ENCODE peak calls at places on chromosomes 13 and 19, in eight cellular contexts. I is endodermal cell; W is heart left ventricle; S is IMR-90; L is foreskin keratinocyte; X is CD4-positive, CD25-positive, alpha-beta regulatory T cell; T is lower lobe of right lung; R is spleen. G is an unnamed sample. For H3K27me3 and H3K4me1, the result is how much of the 10 kb centered on the place peaks cover.

GRCh38 chr13:99346328-99347070 is 39.3 kb upstream of the GPR183 start:
- DNase-seq in I (no peak), W (no peak), S (no peak), L (no peak), X (no peak), T (no peak), R (no peak), G (no peak)

GRCh38 chr19:49119411-49120324 is at the start of gene PPFIA3:
- DNase-seq in I (peak), W (peak), S (peak), L (no peak), X (peak), T (peak), R (peak), G (peak)

GRCh38 chr13:20993661-20994440 is 67.5 kb downstream of the LATS2 start:
- DNase-seq in I (no peak), W (no peak), S (peak), L (no peak), X (no peak), T (no peak), R (no peak), G (no peak)

GRCh38 chr13:73146705-73147104 is 87.9 kb downstream of the KLF5 start:
- DNase-seq in I (no peak), W (no peak), S (peak), L (no peak), X (no peak), T (no peak), R (no peak), G (no peak)

GRCh38 chr13:37878496-37878895 is 8.9 kb upstream of the TRPC4 start:
- DNase-seq in I (no peak), W (no peak), S (peak), L (no peak), X (no peak), T (no peak), R (no peak), G (no peak)

GRCh38 chr19:16002380-16002779 is 53.6 kb downstream of the OR10H4 start:
- DNase-seq in I (no peak), W (no peak), S (peak), L (no peak), X (no peak), T (no peak), R (no peak), G (no peak)

GRCh38 chr19:35845215-35846037 is 6.9 kb downstream of the NPHS1 start:
- DNase-seq in I (peak), W (no peak), S (no peak), L (no peak), X (no peak), T (no peak), R (peak), G (no peak)

GRCh38 chr19:367963-368623 is 23.5 kb upstream of the MIER2 start:
- DNase-seq in I (peak), W (no peak), S (no peak), L (no peak), X (no peak), T (no peak), R (peak), G (no peak)

GRCh38 chr13:77026255-77026782 is 640 bp downstream of the FBXL3 start:
- DNase-seq in I (peak), W (peak), S (peak), L (peak), X (peak), T (peak), R (peak), G (peak)

GRCh38 chr13:43196750-43197149 is 173.4 kb downstream of the DNAJC15 start:
- DNase-seq in I (no peak), W (no peak), S (no peak), L (no peak), X (no peak), T (no peak), R (no peak), G (no peak)

GRCh38 chr13:107339209-107339608 is 771.3 kb upstream of the ARGLU1 start:
- DNase-seq in I (no peak), W (no peak), S (peak), L (no peak), X (no peak), T (no peak), R (no peak), G (no peak)

GRCh38 chr13:108923386-108924061 is 294.1 kb downstream of the MYO16 start:
- DNase-seq in I (no peak), W (no peak), S (no peak), L (no peak), X (no peak), T (no peak), R (no peak), G (no peak)

GRCh38 chr13:24692541-24692940 is 12.3 kb downstream of the ATP12A start:
- DNase-seq in I (no peak), W (no peak), S (peak), L (no peak), X (no peak), T (no peak), R (no peak), G (no peak)

GRCh38 chr19:7427944-7428343 is 60.9 kb downstream of the PEX11G start:
- DNase-seq in I (no peak), W (no peak), S (peak), L (no peak), X (no peak), T (no peak), R (no peak), G (no peak)

GRCh38 chr13:66558511-66558910 is 671.6 kb downstream of the PCDH9 start:
- DNase-seq in I (no peak), W (no peak), S (peak), L (no peak), X (no peak), T (no peak), R (no peak), G (no peak)

GRCh38 chr19:27745978-27746542 is 1466.9 kb downstream of the UQCRFS1 start:
- DNase-seq in I (peak), W (no peak), S (no peak), L (no peak), X (no peak), T (no peak), R (no peak), G (no peak)

GRCh38 chr19:49422407-49423277 is 599 bp downstream of the PTH2 start:
- DNase-seq in I (peak), W (peak), S (peak), L (no peak), X (no peak), T (no peak), R (no peak), G (no peak)

GRCh38 chr19:47435196-47435595 is 15.9 kb upstream of the MEIS3 start:
- DNase-seq in I (no peak), W (no peak), S (no peak), L (no peak), X (peak), T (peak), R (no peak), G (no peak)

GRCh38 chr19:47438793-47439220 is 19.5 kb upstream of the MEIS3 start:
- DNase-seq in I (peak), W (no peak), S (no peak), L (no peak), X (no peak), T (no peak), R (no peak), G (no peak)

GRCh38 chr19:47437500-47437899 is 18.2 kb upstream of the MEIS3 start:
- DNase-seq in I (peak), W (no peak), S (no peak), L (no peak), X (no peak), T (peak), R (no peak), G (no peak)

GRCh38 chr19:47435883-47436417 is 16.6 kb upstream of the MEIS3 start:
- DNase-seq in I (no peak), W (no peak), S (no peak), L (no peak), X (no peak), T (peak), R (no peak), G (no peak)

DNA sequence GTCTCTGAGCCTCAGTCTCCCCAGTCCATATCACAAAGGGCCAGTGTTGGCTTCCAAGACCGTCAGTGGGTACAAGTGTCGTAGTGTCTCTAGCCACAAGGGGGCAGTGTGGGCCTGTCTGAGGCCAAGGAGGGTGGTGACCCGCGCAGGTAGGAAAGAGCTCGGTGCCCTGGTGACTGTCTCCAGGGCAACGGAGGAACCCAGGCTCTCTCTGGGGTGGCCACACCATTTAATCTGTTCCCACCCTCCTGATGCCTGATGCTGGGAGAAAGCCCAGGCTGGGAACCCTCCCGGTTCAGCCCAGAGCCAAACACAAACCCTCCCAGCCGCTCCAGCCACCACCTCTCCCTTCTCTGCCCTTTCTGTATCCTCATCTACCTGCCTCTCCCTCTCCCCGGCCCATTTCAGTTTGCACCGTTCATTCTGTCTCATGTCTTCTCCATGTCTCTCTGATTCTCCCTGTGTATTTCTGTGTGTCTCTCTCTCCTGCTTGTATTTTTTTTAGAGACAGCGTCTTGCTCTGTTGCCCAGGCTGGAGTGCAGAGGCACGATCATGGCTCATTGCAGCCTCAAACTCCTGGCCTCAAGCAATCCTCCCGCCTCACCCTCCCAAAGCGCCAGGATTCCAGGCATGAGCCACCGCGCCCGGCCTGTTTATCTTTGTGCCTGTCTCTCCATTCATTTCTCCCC is 17.5 kb upstream of the MEIS3 start:
- DNase-seq in I (peak), W (peak), S (peak), L (no peak), X (peak), T (peak), R (peak), G (peak)
- H3K27me3 ChIP-seq in I (under half), W (under half), S (under half), L (under half), X (under half), T (half or more), R (under half), G (under half)

GRCh38 chr19:40755248-40755624 is 4.2 kb downstream of the SNRPA start:
- DNase-seq in I (no peak), W (no peak), S (no peak), L (no peak), X (no peak), T (no peak), R (no peak), G (no peak)
- H3K4me1 ChIP-seq in I (under half), W (under half), S (under half), L (under half), X (half or more), T (half or more), R (half or more), G (under half)

DNA sequence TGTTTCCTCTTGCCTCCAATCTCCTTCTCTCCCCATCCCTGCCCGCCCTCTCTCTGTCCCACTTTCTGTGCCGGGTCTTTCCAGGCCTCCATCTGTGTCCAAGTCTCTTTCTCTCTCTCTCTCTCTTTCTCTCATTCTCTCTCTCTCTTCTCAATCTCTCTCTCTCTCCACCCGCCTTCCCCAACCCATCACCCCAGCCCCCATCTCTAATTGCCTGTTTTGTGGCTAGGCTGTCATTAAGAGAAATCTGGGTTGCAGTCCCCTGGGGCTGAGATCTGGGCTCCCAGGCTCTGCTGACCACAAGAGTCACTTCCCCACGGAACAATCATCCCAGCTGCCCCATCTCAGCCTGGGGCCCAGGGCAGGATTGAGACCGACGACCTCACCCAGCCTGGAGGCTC is 2.5 kb downstream of the COL5A3 start:
- DNase-seq in I (no peak), W (peak), S (peak), L (no peak), X (no peak), T (no peak), R (no peak), G (peak)
- H3K27me3 ChIP-seq in I (under half), W (under half), S (under half), L (under half), X (under half), T (half or more), R (under half), G (under half)

GRCh38 chr19:19407640-19407933 is 2.1 kb downstream of the GATAD2A start:
- DNase-seq in I (no peak), W (no peak), S (no peak), L (no peak), X (no peak), T (no peak), R (no peak), G (no peak)
- H3K4me1 ChIP-seq in I (under half), W (under half), S (under half), L (under half), X (half or more), T (half or more), R (half or more), G (under half)

GRCh38 chr13:112366907-112367646 is 9.1 kb upstream of the SPACA7 start:
- DNase-seq in I (no peak), W (no peak), S (no peak), L (no peak), X (no peak), T (no peak), R (no peak), G (no peak)
- H3K27me3 ChIP-seq in I (under half), W (under half), S (under half), L (under half), X (under half), T (under half), R (under half), G (under half)

DNA sequence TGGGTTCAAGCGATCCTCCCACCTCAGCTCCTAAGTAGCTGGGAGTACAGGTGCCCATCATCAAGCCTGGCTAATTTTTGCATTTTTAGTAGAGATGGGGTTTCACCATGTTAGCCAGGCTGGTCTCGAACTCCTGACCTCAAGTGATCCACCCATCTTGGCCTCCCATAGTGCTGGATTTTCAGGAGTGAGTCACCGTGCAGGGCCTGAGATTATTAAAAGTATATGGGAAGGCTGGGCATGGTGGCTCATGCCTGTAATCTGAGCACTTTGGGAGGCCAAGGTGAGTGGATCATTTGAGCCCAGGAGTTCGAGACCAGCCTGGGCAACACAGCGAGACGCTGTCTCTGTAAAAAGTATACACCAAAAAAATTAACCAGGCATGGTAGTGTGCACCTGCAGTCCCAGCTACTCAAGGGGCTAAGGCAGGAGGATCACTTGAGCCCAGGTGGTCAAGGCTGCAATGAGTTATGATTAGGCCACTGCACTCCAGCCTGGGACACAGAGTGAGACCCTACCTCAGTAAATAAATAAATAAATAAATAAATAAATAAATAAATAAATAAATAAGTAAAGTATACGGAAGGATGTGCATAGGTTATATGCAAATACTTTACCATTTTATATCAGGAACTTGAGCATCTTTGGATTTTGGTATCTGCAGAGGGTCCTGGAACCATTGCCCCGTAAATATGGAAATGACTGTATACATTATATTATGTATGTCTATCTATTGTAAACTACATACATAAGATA is 854 bp downstream of the IL12RB1 start:
- DNase-seq in I (no peak), W (no peak), S (no peak), L (no peak), X (no peak), T (no peak), R (no peak), G (no peak)
- H3K4me1 ChIP-seq in I (under half), W (under half), S (under half), L (under half), X (half or more), T (under half), R (under half), G (under half)

GRCh38 chr19:55443824-55444719 is 972 bp upstream of the SHISA7 start:
- DNase-seq in I (no peak), W (no peak), S (no peak), L (no peak), X (no peak), T (no peak), R (no peak), G (no peak)
- H3K27me3 ChIP-seq in I (half or more), W (under half), S (half or more), L (half or more), X (under half), T (half or more), R (under half), G (under half)